ENCODE peak calls at places on chromosomes 2 and 18, in five cellular contexts. W is PC-3, F is GM23338, K is SK-N-SH, N is GM23248. B is an unnamed sample. For H3K27me3 and H3K4me1, the result is how much of the 10 kb centered on the place peaks cover.

GRCh38 chr2:17148298-17149228 is 369.7 kb downstream of the RAD51AP2 start:
- DNase-seq in W (no peak), F (peak), K (peak), N (peak), B (peak)

GRCh38 chr18:2070636-2071035 is 500.7 kb downstream of the METTL4 start:
- DNase-seq in W (no peak), F (no peak), K (no peak), N (no peak), B (no peak)

GRCh38 chr2:106096446-106097369 is 97.4 kb downstream of the UXS1 start:
- DNase-seq in W (no peak), F (no peak), K (no peak), N (no peak), B (no peak)

GRCh38 chr2:234678721-234679120 is 181.8 kb upstream of the ARL4C start:
- DNase-seq in W (no peak), F (no peak), K (no peak), N (peak), B (no peak)

GRCh38 chr2:239267411-239267941 is 133.3 kb downstream of the HDAC4 start:
- DNase-seq in W (peak), F (peak), K (no peak), N (peak), B (no peak)

GRCh38 chr2:176830362-176830761 is 382.2 kb upstream of the HNRNPA3 start:
- DNase-seq in W (peak), F (peak), K (peak), N (peak), B (no peak)

GRCh38 chr18:8175486-8176061 is 433.7 kb upstream of the RAB12 start:
- DNase-seq in W (no peak), F (no peak), K (no peak), N (no peak), B (no peak)

GRCh38 chr2:126495189-126495588 is 160.8 kb upstream of the GYPC start:
- DNase-seq in W (no peak), F (no peak), K (no peak), N (no peak), B (no peak)

GRCh38 chr2:46922049-46922448 is 6.4 kb upstream of the MCFD2 start:
- DNase-seq in W (peak), F (no peak), K (no peak), N (peak), B (no peak)

GRCh38 chr2:61536086-61536722 is 2.0 kb downstream of the XPO1 start:
- DNase-seq in W (peak), F (no peak), K (peak), N (peak), B (peak)

GRCh38 chr2:38075436-38076249 is at the start of gene CYP1B1:
- DNase-seq in W (no peak), F (no peak), K (peak), N (peak), B (no peak)

GRCh38 chr18:6414723-6415362 is at the start of gene L3MBTL4:
- DNase-seq in W (peak), F (peak), K (peak), N (peak), B (peak)

GRCh38 chr2:140718999-140719398 is 1411.8 kb downstream of the LRP1B start:
- DNase-seq in W (no peak), F (no peak), K (no peak), N (no peak), B (no peak)

GRCh38 chr2:100773538-100773937 is 46.4 kb upstream of the NPAS2 start:
- DNase-seq in W (no peak), F (no peak), K (no peak), N (peak), B (no peak)

GRCh38 chr2:173568054-173568453 is 213.4 kb downstream of the CDCA7 start:
- DNase-seq in W (peak), F (peak), K (peak), N (peak), B (peak)

DNA sequence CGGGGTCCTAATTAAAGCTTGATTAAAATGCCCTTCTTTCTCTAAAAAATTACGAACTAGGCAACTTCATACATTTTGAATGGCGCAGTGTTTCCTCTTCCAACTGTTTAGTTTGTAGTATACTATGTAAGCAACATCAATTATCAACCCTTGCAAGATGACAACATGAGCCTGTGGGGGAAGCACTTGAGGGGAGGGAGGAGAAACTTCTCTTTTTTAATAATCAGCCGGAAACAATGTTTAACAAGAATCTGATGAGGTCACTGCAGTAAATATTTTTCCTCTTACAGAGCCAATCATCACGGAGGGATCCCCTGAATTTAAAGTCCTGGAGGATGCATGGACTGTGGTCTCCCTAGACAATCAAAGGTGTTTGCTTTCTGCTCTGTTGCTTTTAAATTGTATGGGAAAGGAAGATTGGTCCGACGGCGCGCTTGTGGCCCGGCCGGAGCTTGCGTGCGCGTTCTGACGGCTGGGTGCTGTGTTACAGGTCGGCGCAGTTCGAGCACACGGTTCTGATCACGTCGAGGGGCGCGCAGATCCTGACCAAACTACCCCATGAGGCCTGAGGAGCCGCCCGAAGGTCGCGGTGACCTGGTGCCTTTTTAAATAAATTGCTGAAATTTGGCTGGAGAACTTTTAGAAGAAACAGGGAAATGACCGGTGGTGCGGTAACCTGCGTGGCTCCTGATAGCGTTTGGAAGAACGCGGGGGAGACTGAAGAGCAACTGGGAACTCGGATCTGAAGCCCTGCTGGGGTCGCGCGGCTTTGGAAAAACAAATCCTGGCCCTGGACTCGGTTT is 5.3 kb upstream of the DLX1 start:
- DNase-seq in W (no peak), F (peak), K (no peak), N (no peak), B (no peak)
- H3K27me3 ChIP-seq in W (under half), F (half or more), K (under half), N (under half), B (half or more)

GRCh38 chr2:108534577-108535379 is 508 bp downstream of the LIMS1 start:
- DNase-seq in W (peak), F (peak), K (no peak), N (peak), B (peak)

GRCh38 chr2:108538000-108538625 is 3.8 kb downstream of the LIMS1 start:
- DNase-seq in W (peak), F (peak), K (no peak), N (peak), B (peak)

GRCh38 chr2:108536911-108537310 is 2.6 kb downstream of the LIMS1 start:
- DNase-seq in W (no peak), F (no peak), K (no peak), N (no peak), B (no peak)

GRCh38 chr2:108535380-108535677 is 1.1 kb downstream of the LIMS1 start:
- DNase-seq in W (peak), F (peak), K (no peak), N (peak), B (peak)

DNA sequence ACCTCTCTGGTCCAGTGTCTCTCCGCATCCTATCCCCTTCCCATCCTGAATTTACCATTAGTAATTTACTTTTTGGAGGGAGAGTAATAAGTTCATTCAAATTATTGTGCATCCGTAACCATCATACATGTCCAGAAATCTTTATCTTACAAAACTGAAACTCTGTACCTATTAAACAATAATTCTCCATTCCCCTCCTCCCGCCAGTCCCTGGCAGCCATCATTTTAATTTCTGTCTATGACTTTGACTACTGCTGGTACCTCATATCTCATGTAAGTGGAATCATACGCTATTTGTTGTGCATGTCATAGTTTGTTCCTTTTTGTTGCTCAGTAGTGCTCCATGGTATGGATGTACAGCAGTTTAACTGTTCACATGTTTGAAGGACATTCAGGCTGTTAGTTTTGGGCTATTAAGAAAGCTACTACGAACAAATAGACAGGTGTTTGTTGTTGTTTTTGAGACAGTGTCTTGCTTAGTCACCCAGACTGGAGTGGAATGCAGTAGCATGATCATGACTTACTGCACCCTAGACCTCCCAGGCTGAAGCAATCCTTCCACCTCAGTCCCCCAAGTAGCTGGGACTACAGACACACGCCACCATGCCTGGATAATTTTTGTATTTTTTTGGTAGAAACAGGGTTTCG is 2.0 kb downstream of the LIMS1 start:
- DNase-seq in W (peak), F (no peak), K (no peak), N (peak), B (no peak)
- TF ChIP-seq EZH2phosphoT487 in W (no peak), F (no peak), K (no peak), N (no peak), B (no peak)

GRCh38 chr2:69216535-69217332 is 170.3 kb downstream of the GFPT1 start:
- DNase-seq in W (no peak), F (no peak), K (peak), N (peak), B (no peak)
- H3K4me1 ChIP-seq in W (under half), F (under half), K (under half), N (under half), B (under half)

GRCh38 chr2:44928660-44929471 is 12.6 kb upstream of the SIX3 start:
- DNase-seq in W (no peak), F (peak), K (peak), N (peak), B (no peak)

GRCh38 chr2:44927979-44928659 is 13.4 kb upstream of the SIX3 start:
- DNase-seq in W (no peak), F (peak), K (no peak), N (no peak), B (no peak)

GRCh38 chr2:44926957-44927356 is 14.5 kb upstream of the SIX3 start:
- DNase-seq in W (no peak), F (peak), K (no peak), N (no peak), B (no peak)

GRCh38 chr2:44922776-44923175 is 18.7 kb upstream of the SIX3 start:
- DNase-seq in W (peak), F (no peak), K (no peak), N (no peak), B (no peak)

GRCh38 chr2:44925561-44926087 is 15.9 kb upstream of the SIX3 start:
- DNase-seq in W (no peak), F (no peak), K (no peak), N (no peak), B (no peak)
- H3K27me3 ChIP-seq in W (under half), F (half or more), K (under half), N (half or more), B (half or more)

DNA sequence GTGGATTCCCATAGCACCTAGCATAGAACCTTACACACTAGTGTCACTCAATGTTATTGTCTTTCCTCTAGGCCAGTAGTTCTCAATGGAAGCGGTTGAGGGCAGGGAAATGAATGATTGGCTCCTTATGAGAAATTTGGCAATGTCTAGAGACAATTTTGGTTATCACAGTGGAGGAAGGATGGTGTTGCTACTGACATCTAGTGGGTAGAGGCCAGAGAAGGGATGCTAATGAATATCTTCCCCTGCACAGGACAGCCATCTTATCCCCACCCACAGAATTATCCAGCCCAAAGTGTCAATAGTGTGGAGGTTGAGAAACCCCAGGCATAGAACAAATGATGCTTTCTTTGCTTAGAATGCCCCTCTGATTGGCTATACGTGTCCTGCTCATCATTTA is 15.8 kb downstream of the C18orf63 start:
- DNase-seq in W (peak), F (peak), K (peak), N (peak), B (peak)
- TF ChIP-seq EZH2phosphoT487 in W (no peak), F (no peak), K (no peak), N (no peak), B (no peak)

DNA sequence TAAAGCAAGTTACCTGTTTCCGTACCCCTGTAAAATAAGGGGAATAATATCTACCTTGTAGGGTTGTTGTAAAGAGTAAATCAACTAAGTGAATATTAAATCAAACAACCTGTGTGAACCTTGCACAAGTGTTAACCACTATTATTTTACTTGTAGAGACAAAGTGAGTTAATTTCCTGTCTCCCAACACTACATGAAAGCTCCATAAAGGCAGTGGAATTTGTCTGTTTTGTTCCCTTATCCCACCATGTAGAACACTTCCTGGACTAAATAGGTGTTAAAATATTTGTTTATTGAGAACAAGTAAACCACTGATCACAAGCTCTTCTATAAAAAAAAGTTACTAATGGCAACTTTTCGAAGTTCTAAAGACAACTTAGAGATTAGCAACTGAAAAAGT is 3.3 kb downstream of the ARL5A start:
- DNase-seq in W (no peak), F (no peak), K (no peak), N (no peak), B (no peak)
- H3K4me1 ChIP-seq in W (under half), F (half or more), K (under half), N (under half), B (under half)

DNA sequence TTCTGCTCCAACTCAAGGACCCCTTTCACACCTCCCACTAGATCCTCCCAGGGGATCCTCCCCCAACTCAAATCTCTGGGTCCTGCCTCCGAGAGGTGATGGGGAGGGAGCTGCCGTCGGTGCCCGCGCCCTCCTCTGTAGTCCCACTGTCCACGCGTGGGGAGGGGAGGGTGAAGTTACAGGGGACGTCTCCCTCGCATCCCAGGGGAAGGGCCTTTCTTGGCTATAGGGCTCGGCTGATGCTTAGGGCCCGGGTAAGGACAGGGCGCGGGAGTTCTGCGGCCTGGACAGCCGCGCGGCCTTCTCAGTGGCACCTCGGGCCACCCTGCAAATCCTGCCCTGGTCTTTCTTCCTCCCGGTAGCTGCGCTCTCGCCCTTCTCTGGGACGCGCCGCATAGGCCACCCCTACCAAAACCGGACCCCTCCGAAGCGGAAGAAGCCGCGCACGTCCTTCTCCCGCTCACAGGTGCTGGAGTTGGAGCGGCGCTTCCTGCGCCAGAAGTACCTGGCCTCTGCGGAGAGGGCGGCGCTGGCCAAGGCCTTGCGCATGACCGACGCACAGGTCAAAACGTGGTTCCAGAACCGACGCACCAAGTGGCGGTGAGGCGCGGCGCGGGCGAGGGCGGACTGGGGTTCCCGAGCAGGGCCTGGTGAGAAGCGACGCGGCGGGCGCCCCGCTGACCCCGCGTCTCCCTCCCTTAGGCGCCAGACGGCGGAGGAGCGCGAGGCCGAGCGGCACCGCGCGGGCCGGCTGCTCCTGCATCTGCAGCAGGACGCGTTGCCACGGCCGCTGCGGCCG is 1.2 kb downstream of the TLX2 start:
- DNase-seq in W (no peak), F (peak), K (peak), N (peak), B (no peak)
- H3K27me3 ChIP-seq in W (under half), F (half or more), K (under half), N (half or more), B (half or more)

B was measured in hepatocyte.